ENCODE peak calls at places on chromosomes 1 and 21, in six cellular contexts. J is T follicular helper cell; Z is stimulated activated naive CD8-positive, alpha-beta T cell treated with anti-CD3 and anti-CD28 coated beads, Interleukin-15, Interleukin-2, amounts not matched to agents 100 U/mL and 50 U/mL, for 24 hours; H is heart right ventricle; R is Peyer's patch; M is CD4-positive, alpha-beta memory T cell. Q is an unnamed sample.
A peak's percentile ranks its signal among the peaks of the same experiment; 100 is the strongest.

GRCh38 chr1:3312894-3313578 is 141.4 kb upstream of the ARHGEF16 start:
- DNase-seq in J (no peak), Z (peak; percentile 78), H (peak; percentile 88), R (peak; percentile 70), M (no peak), Q (peak; percentile 39)

GRCh38 chr1:234617986-234618725 is 8.2 kb upstream of the IRF2BP2 start:
- DNase-seq in J (no peak), Z (no peak), H (no peak), R (no peak), M (no peak), Q (no peak)

GRCh38 chr1:7315946-7316345 is 455.1 kb upstream of the VAMP3 start:
- DNase-seq in J (no peak), Z (no peak), H (no peak), R (no peak), M (no peak), Q (no peak)

GRCh38 chr1:212433577-212434462 is 1.1 kb downstream of the NENF start:
- DNase-seq in J (no peak), Z (no peak), H (no peak), R (no peak), M (no peak), Q (no peak)

GRCh38 chr1:95003433-95003738 is 69.4 kb downstream of the ALG14 start:
- DNase-seq in J (no peak), Z (no peak), H (no peak), R (no peak), M (no peak), Q (no peak)

GRCh38 chr1:232577809-232578208 is 52.1 kb downstream of the SIPA1L2 start:
- DNase-seq in J (no peak), Z (no peak), H (no peak), R (no peak), M (no peak), Q (no peak)

GRCh38 chr1:160846281-160846680 is 16.4 kb downstream of the CD244 start:
- DNase-seq in J (no peak), Z (no peak), H (no peak), R (no peak), M (no peak), Q (no peak)

GRCh38 chr1:225572422-225572821 is 80.5 kb downstream of the ENAH start:
- DNase-seq in J (no peak), Z (no peak), H (no peak), R (no peak), M (no peak), Q (no peak)

GRCh38 chr1:182246783-182247182 is 144.8 kb downstream of the GLUL start:
- DNase-seq in J (no peak), Z (no peak), H (no peak), R (no peak), M (no peak), Q (no peak)

GRCh38 chr1:167634435-167634834 is 4.4 kb downstream of the RCSD1 start:
- DNase-seq in J (no peak), Z (no peak), H (no peak), R (no peak), M (no peak), Q (no peak)

GRCh38 chr1:117674521-117675400 is 68.9 kb downstream of the TENT5C start:
- DNase-seq in J (peak; percentile 41), Z (no peak), H (no peak), R (no peak), M (peak; percentile 66), Q (peak; percentile 74)

GRCh38 chr1:38127432-38127831 is 80.8 kb upstream of the POU3F1 start:
- DNase-seq in J (no peak), Z (no peak), H (no peak), R (no peak), M (no peak), Q (no peak)

GRCh38 chr1:58620926-58621325 is 43.9 kb upstream of the TACSTD2 start:
- DNase-seq in J (no peak), Z (no peak), H (no peak), R (no peak), M (no peak), Q (no peak)

GRCh38 chr21:42668193-42668592 is 14.8 kb downstream of the PDE9A start:
- DNase-seq in J (no peak), Z (no peak), H (no peak), R (no peak), M (no peak), Q (no peak)

GRCh38 chr1:31377361-31377863 is 4.5 kb upstream of the FABP3 start:
- DNase-seq in J (no peak), Z (no peak), H (no peak), R (no peak), M (no peak), Q (no peak)

GRCh38 chr21:15820857-15821256 is 91.1 kb downstream of the USP25 start:
- DNase-seq in J (no peak), Z (no peak), H (no peak), R (no peak), M (no peak), Q (no peak)

GRCh38 chr1:151733126-151733525 is 11.8 kb downstream of the RIIAD1 start:
- DNase-seq in J (no peak), Z (no peak), H (no peak), R (no peak), M (no peak), Q (no peak)

GRCh38 chr1:208013210-208013609 is 102.3 kb upstream of the CD34 start:
- DNase-seq in J (no peak), Z (no peak), H (no peak), R (no peak), M (no peak), Q (no peak)

GRCh38 chr1:47940779-47941178 is 56.4 kb downstream of the TRABD2B start:
- DNase-seq in J (no peak), Z (no peak), H (no peak), R (no peak), M (no peak), Q (no peak)

GRCh38 chr1:174953170-174953569 is 46.6 kb upstream of the CACYBP start:
- DNase-seq in J (no peak), Z (no peak), H (no peak), R (no peak), M (no peak), Q (no peak)

GRCh38 chr1:228089520-228090380 is 7.2 kb downstream of the ARF1 start:
- DNase-seq in J (no peak), Z (no peak), H (no peak), R (peak; percentile 42), M (no peak), Q (no peak)

GRCh38 chr1:239987103-239987745 is 104.5 kb upstream of the FMN2 start:
- DNase-seq in J (no peak), Z (peak; percentile 35), H (no peak), R (no peak), M (no peak), Q (peak; percentile 44)

GRCh38 chr1:165925498-165926079 is 98.2 kb downstream of the UCK2 start:
- DNase-seq in J (no peak), Z (no peak), H (no peak), R (no peak), M (no peak), Q (no peak)

GRCh38 chr1:8463144-8463927 is 145.4 kb downstream of the SLC45A1 start:
- DNase-seq in J (no peak), Z (no peak), H (no peak), R (no peak), M (peak; percentile 12), Q (no peak)

GRCh38 chr1:3785458-3786157 is 10.7 kb downstream of the LRRC47 start:
- DNase-seq in J (no peak), Z (no peak), H (peak; percentile 0), R (no peak), M (no peak), Q (no peak)

GRCh38 chr1:910881-911721 is 12.6 kb upstream of the SAMD11 start:
- DNase-seq in J (no peak), Z (no peak), H (no peak), R (peak; percentile 64), M (no peak), Q (no peak)